ENCODE peak calls at places on chromosomes 2 and 18, in nine cellular contexts. U, Y, F, C, Z, B, R, J and D are unnamed samples.

GRCh38 chr18:9535430-9535972 is 60.2 kb downstream of the RALBP1 start:
- DNase-seq in Z (peak; percentile 78), U (no peak), R (peak; percentile 46), J (no peak), B (no peak), C (no peak), F (no peak), Y (no peak), D (peak; percentile 51)

GRCh38 chr18:9906407-9906955 is 7.3 kb upstream of the VAPA start:
- DNase-seq in Y (no peak), B (no peak), J (no peak), C (no peak), F (no peak), U (no peak), Z (no peak), R (no peak), D (no peak)

GRCh38 chr2:136013962-136014361 is 28.5 kb upstream of the DARS1 start:
- DNase-seq in Z (no peak), Y (no peak), U (no peak), J (no peak), R (no peak), F (no peak), C (no peak), B (no peak), D (no peak)

GRCh38 chr2:186540971-186541370 is 48.9 kb upstream of the ITGAV start:
- DNase-seq in C (no peak), Y (no peak), U (no peak), J (no peak), B (no peak), F (no peak), R (no peak), Z (no peak), D (no peak)

GRCh38 chr2:50752228-50752627 is 279.7 kb downstream of the NRXN1 start:
- DNase-seq in R (no peak), J (no peak), Y (no peak), U (no peak), Z (no peak), C (no peak), F (no peak), B (no peak), D (no peak)

GRCh38 chr2:188142636-188143035 is 149.0 kb upstream of the GULP1 start:
- DNase-seq in Z (no peak), R (no peak), J (peak; percentile 34), F (no peak), C (no peak), Y (no peak), U (no peak), B (no peak), D (no peak)

GRCh38 chr18:9933865-9934264 is 20.0 kb downstream of the VAPA start:
- DNase-seq in C (no peak), U (no peak), J (no peak), Z (no peak), R (no peak), Y (no peak), B (no peak), F (no peak), D (no peak)

GRCh38 chr18:3305933-3306332 is 44.0 kb downstream of the MYL12B start:
- DNase-seq in C (peak; percentile 51), Y (no peak), U (peak; percentile 27), R (no peak), Z (no peak), B (no peak), F (no peak), J (no peak), D (no peak)

GRCh38 chr2:46305177-46305576 is 8.0 kb downstream of the EPAS1 start:
- DNase-seq in F (no peak), R (no peak), C (no peak), Y (no peak), J (no peak), U (no peak), Z (no peak), B (no peak), D (no peak)

GRCh38 chr2:105365176-105365575 is 27.8 kb downstream of the C2orf49 start:
- DNase-seq in C (no peak), J (no peak), B (no peak), Z (no peak), R (no peak), U (no peak), F (no peak), Y (no peak), D (no peak)

GRCh38 chr2:70901235-70902066 is 34.2 kb upstream of the ATP6V1B1 start:
- DNase-seq in R (no peak), Y (peak; percentile 37), F (no peak), J (peak; percentile 77), C (no peak), U (no peak), Z (no peak), B (no peak), D (no peak)

GRCh38 chr18:62751341-62751821 is 36.0 kb downstream of the PHLPP1 start:
- DNase-seq in F (no peak), Y (no peak), Z (peak; percentile 47), R (no peak), J (peak; percentile 93), U (no peak), B (peak; percentile 52), C (no peak), D (peak; percentile 25)

GRCh38 chr2:33526132-33526531 is 49.7 kb downstream of the RASGRP3 start:
- DNase-seq in U (no peak), C (no peak), F (no peak), Y (no peak), B (no peak), J (no peak), Z (no peak), R (no peak), D (no peak)

GRCh38 chr2:33529771-33530481 is 53.5 kb downstream of the RASGRP3 start:
- DNase-seq in F (no peak), Y (no peak), U (no peak), Z (no peak), R (no peak), J (peak; percentile 55), B (no peak), C (no peak), D (no peak)

GRCh38 chr2:33530614-33531344 is 54.3 kb downstream of the RASGRP3 start:
- DNase-seq in U (no peak), F (no peak), J (no peak), C (no peak), Z (no peak), B (no peak), R (no peak), Y (no peak), D (no peak)

GRCh38 chr2:33525666-33526065 is 49.2 kb downstream of the RASGRP3 start:
- DNase-seq in B (no peak), J (no peak), C (no peak), R (no peak), Y (no peak), Z (no peak), U (no peak), F (no peak), D (no peak)

GRCh38 chr2:33528551-33528950 is 52.1 kb downstream of the RASGRP3 start:
- DNase-seq in F (no peak), C (no peak), J (no peak), Y (no peak), Z (no peak), R (no peak), U (no peak), B (no peak), D (no peak)
- H3K27ac ChIP-seq in F (no peak overlapping the region), C (no peak overlapping the region), J (no peak overlapping the region), Y (no peak overlapping the region), Z (peak overlapping the region; percentile 32), R (no peak overlapping the region), U (no peak overlapping the region), B (no peak overlapping the region), D (no peak overlapping the region)

GRCh38 chr18:44054514-44054913 is 626.2 kb upstream of the SETBP1 start:
- DNase-seq in F (no peak), Y (no peak), B (no peak), R (no peak), Z (no peak), C (no peak), J (no peak), U (no peak), D (no peak)

GRCh38 chr18:44051088-44051487 is 629.6 kb upstream of the SETBP1 start:
- DNase-seq in B (no peak), J (peak; percentile 49), R (no peak), C (no peak), U (no peak), Z (no peak), F (no peak), Y (no peak), D (no peak)

GRCh38 chr18:44047585-44047984 is 633.1 kb upstream of the SETBP1 start:
- DNase-seq in J (no peak), U (no peak), F (no peak), Z (no peak), Y (no peak), R (no peak), C (no peak), B (no peak), D (no peak)

GRCh38 chr18:44048846-44049245 is 631.8 kb upstream of the SETBP1 start:
- DNase-seq in R (no peak), F (no peak), Y (no peak), Z (no peak), C (no peak), U (no peak), J (peak; percentile 89), B (no peak), D (no peak)
- H3K27ac ChIP-seq in R (no peak overlapping the region), F (no peak overlapping the region), Y (no peak overlapping the region), Z (no peak overlapping the region), C (no peak overlapping the region), U (no peak overlapping the region), J (no peak overlapping the region), B (no peak overlapping the region), D (no peak overlapping the region)

DNA sequence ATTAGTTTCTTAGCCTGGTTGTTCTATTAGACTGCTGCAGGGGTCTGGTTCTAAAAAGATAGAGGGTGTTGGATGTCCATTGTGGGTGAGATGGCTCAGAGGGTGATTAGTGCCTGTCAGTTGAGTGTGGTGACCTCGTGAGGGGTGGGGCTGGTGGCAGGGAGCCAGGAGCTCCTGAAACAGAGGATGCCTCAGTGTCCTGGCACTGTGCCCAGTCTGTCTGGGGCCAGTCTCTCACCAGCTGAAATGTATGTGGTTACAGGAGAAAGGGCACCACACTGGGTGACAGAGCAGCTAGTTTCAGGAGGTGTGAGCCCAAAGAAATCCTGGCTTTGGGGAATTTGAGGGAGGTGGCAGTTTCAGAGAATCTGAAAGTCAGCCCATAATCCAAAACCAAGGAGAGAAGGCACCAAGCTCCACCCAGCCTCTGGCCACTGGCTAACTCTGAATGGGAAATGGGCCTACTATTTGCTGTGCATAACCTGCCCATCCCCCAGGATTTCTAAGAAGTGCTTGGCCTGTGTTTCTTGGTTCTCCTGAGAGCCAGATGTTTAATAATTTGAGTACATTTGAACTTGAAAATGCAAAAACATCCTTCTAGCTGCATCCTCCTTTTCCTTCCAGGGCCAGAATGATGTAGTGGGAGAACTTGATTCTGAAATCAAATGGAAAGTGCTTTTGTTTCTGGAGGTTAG is 92.1 kb downstream of the B3GNT2 start:
- DNase-seq in F (no peak), Z (no peak), J (no peak), Y (peak; percentile 70), B (peak; percentile 62), C (peak; percentile 32), U (no peak), R (peak; percentile 43), D (no peak)
- H3K27ac ChIP-seq in F (no peak overlapping the region), Z (no peak overlapping the region), J (no peak overlapping the region), Y (peak overlapping the region; percentile 22), B (no peak overlapping the region), C (no peak overlapping the region), U (no peak overlapping the region), R (no peak overlapping the region), D (no peak overlapping the region)

DNA sequence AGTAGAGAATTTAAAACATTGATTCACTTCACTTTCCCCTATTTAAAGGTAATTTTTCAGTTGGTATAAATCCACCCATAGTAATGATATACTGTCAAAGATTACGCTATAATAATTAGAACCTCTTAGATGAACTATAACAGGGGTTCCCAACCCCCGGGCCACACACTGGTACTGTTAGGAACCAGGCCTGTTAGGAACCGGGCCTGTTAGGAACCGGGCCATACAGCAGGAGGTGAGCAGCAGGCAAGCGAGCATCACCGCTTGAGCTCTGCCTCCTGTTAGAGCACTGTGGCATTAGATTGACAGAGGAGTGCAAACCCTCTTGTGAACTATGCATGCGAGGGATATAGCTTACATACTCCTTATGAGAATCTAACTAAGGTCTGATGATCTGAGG is 34.0 kb upstream of the CD302 start:
- DNase-seq in F (no peak), B (no peak), Y (no peak), R (no peak), J (no peak), U (no peak), C (no peak), Z (no peak), D (no peak)
- H3K27ac ChIP-seq in F (no peak overlapping the region), B (no peak overlapping the region), Y (no peak overlapping the region), R (no peak overlapping the region), J (no peak overlapping the region), U (no peak overlapping the region), C (no peak overlapping the region), Z (no peak overlapping the region), D (no peak overlapping the region)